ENCODE peak calls at places on chromosomes 16 and 17, in seven cellular contexts. G is suprapubic skin; B is A549; U is psoas muscle; H is naive thymus-derived CD4-positive, alpha-beta T cell; D is OCI-LY7; N is uterus. F is an unnamed sample.

GRCh38 chr16:89315791-89316581 is 98.5 kb downstream of the ZNF778 start:
- DNase-seq in G (no peak), D (peak; percentile 65), N (no peak), B (peak; percentile 58), U (no peak), H (peak; percentile 73), F (no peak)

GRCh38 chr17:2964370-2964769 is 99.0 kb downstream of the OR1D5 start:
- DNase-seq in D (no peak), N (no peak), U (no peak), B (no peak), H (no peak), G (no peak), F (no peak)

GRCh38 chr16:85428168-85428898 is 184.8 kb upstream of the GSE1 start:
- DNase-seq in U (peak; percentile 52), H (no peak), G (peak; percentile 69), D (peak; percentile 64), B (peak; percentile 68), N (no peak), F (no peak)

GRCh38 chr17:44770526-44770925 is 11.7 kb downstream of the ADAM11 start:
- DNase-seq in B (no peak), G (no peak), N (no peak), H (no peak), D (no peak), U (no peak), F (no peak)

GRCh38 chr17:32551186-32551955 is 64.6 kb downstream of the CDK5R1 start:
- DNase-seq in H (no peak), U (no peak), G (no peak), N (no peak), D (no peak), B (no peak), F (no peak)

GRCh38 chr16:63346000-63346399 is 1309.8 kb upstream of the CDH8 start:
- DNase-seq in H (no peak), G (no peak), D (no peak), N (no peak), U (no peak), B (no peak), F (no peak)

GRCh38 chr17:62717589-62718342 is 90.3 kb downstream of the MRC2 start:
- DNase-seq in D (no peak), U (no peak), H (no peak), N (no peak), G (no peak), B (no peak), F (no peak)

GRCh38 chr17:8662973-8663372 is 32.4 kb upstream of the MYH10 start:
- DNase-seq in N (no peak), G (no peak), U (no peak), H (no peak), D (no peak), B (no peak), F (no peak)

GRCh38 chr17:26792486-26792885 is 501.4 kb upstream of the WSB1 start:
- DNase-seq in G (no peak), U (no peak), B (no peak), N (no peak), D (no peak), H (no peak), F (no peak)

GRCh38 chr16:31529398-31530312 is 2.0 kb downstream of the AHSP start:
- DNase-seq in B (no peak), D (no peak), G (no peak), N (peak; percentile 47), H (peak; percentile 17), U (no peak), F (no peak)

GRCh38 chr16:82735176-82735575 is 108.4 kb downstream of the CDH13 start:
- DNase-seq in D (no peak), B (no peak), U (peak; percentile 66), N (no peak), H (no peak), G (no peak), F (no peak)

GRCh38 chr16:50621452-50621792 is 59.7 kb downstream of the SNX20 start:
- DNase-seq in U (no peak), D (no peak), B (no peak), G (no peak), N (no peak), H (no peak), F (no peak)

GRCh38 chr16:67942200-67942509 is 1.8 kb downstream of the LCAT start:
- DNase-seq in U (no peak), G (no peak), D (peak; percentile 62), N (no peak), H (peak; percentile 31), B (peak; percentile 67), F (no peak)
- H3K4me1 ChIP-seq in U (peaks cover 14% of the 10 kb centered on the region), G (peaks cover 39% of the 10 kb centered on the region), D (peaks cover 22% of the 10 kb centered on the region), N (no peaks in the 10 kb centered on the region), H (peaks cover 29% of the 10 kb centered on the region), B (peaks cover 4% of the 10 kb centered on the region), F (peaks cover 63% of the 10 kb centered on the region)

GRCh38 chr17:35892091-35892637 is 12.0 kb upstream of the CCL5 start:
- DNase-seq in N (no peak), H (no peak), U (no peak), G (no peak), D (no peak), B (peak; percentile 17), F (no peak)
- H3K27ac ChIP-seq in N (no peak overlapping the region), H (no peak overlapping the region), U (no peak overlapping the region), G (no peak overlapping the region), D (no peak overlapping the region), B (no peak overlapping the region), F (peak overlapping the region; percentile 3)

GRCh38 chr17:17497845-17498520 is 1.8 kb upstream of the RASD1 start:
- DNase-seq in B (no peak), H (no peak), G (no peak), N (no peak), D (no peak), U (peak; percentile 38), F (no peak)
- H3K4me1 ChIP-seq in B (peaks cover 4% of the 10 kb centered on the region), H (peaks cover 11% of the 10 kb centered on the region), G (peaks cover 36% of the 10 kb centered on the region), N (peaks cover 11% of the 10 kb centered on the region), D (peaks cover 10% of the 10 kb centered on the region), U (peaks cover 18% of the 10 kb centered on the region), F (peaks cover 20% of the 10 kb centered on the region)

GRCh38 chr17:37490638-37491614 is 1.2 kb downstream of the DUSP14 start:
- DNase-seq in N (peak; percentile 61), H (no peak), U (peak; percentile 69), D (peak; percentile 33), B (peak; percentile 82), G (peak; percentile 74), F (no peak)

GRCh38 chr17:37490022-37490587 is 414 bp downstream of the DUSP14 start:
- DNase-seq in N (peak; percentile 66), H (peak; percentile 73), D (peak; percentile 85), G (peak; percentile 87), B (peak; percentile 59), U (peak; percentile 79), F (no peak)

GRCh38 chr17:37494401-37494831 is 4.7 kb downstream of the DUSP14 start:
- DNase-seq in H (no peak), N (no peak), D (no peak), B (no peak), G (no peak), U (no peak), F (no peak)

GRCh38 chr17:37493249-37494027 is 3.7 kb downstream of the DUSP14 start:
- DNase-seq in N (no peak), B (no peak), D (no peak), H (no peak), G (no peak), U (no peak), F (no peak)

GRCh38 chr17:37492167-37492566 is 2.5 kb downstream of the DUSP14 start:
- DNase-seq in U (no peak), G (no peak), N (no peak), D (no peak), B (no peak), H (no peak), F (no peak)
- H3K27ac ChIP-seq in U (peak overlapping the region; percentile 90), G (peak overlapping the region; percentile 99), N (peak overlapping the region; percentile 84), D (no peak overlapping the region), B (no peak overlapping the region), H (no peak overlapping the region), F (peak overlapping the region; percentile 93)

DNA sequence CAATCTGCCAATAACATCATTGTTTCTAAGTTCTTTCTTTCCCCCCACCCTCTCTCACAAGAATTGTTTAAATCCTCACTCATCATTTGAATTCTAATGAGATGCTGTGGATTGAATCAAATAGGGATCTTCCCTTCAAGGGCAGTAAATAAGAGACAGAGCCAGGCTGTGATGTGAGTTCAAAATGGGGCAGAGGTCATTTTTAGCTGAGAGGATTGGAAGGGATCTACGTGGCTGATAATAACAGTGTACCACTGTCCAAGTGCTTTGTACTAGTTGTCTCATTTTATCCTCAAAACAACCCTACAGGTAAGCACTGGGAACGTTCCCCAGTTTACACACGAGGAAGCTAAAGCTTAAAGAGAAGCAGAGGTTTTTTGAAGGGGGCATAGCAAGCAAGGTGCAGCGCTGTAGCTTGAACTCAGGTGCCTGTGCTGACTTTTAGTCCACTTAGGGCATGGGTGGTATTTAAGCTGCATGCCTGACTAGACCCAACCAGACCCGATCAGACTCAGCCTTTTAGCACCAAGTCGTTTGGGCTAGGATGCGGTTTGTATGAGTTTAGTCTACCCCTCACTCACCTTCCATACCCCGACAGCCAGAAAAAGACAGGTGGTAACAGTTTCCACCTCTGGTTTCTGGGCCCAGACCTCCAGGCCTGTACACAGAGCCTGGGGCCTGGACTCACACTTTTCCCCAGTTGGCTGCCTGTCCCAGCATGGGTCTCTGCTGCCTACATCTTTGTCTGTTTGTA is 39.2 kb upstream of the CCR7 start:
- DNase-seq in N (no peak), U (no peak), G (no peak), B (no peak), H (no peak), D (no peak), F (no peak)
- H3K4me1 ChIP-seq in N (no peaks in the 10 kb centered on the region), U (no peaks in the 10 kb centered on the region), G (peaks cover 4% of the 10 kb centered on the region), B (no peaks in the 10 kb centered on the region), H (peaks cover 99% of the 10 kb centered on the region), D (peaks cover 3% of the 10 kb centered on the region), F (no peaks in the 10 kb centered on the region)

DNA sequence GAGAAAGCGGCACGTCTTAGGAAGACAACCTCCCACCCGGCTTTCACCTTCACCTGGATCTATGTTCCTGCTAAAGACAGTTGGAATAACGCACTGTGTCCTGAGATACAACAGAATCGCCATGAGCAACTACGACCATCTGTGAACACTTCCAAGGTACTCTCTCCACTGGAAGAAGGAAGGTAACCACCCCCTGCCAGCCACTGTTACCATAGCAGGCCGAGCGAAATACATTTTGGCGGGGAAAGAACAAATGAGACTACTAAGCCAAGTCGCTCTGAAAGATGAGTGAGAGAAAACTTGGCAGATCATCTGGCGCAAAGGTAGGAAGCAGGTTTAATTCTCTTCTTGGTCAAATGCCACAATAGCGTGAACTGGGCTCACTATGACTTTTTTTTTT is 9.8 kb downstream of the CRK start:
- DNase-seq in D (no peak), N (no peak), B (no peak), G (no peak), H (no peak), U (no peak), F (no peak)
- H3K27ac ChIP-seq in D (no peak overlapping the region), N (no peak overlapping the region), B (no peak overlapping the region), G (no peak overlapping the region), H (no peak overlapping the region), U (peak overlapping the region; percentile 23), F (peak overlapping the region; percentile 13)